ENCODE peak calls at places on chromosomes 12 and 14, in nine cellular contexts. Y is GM23248, T is PC-3, H is astrocyte, P is A673, F is fibroblast of lung, S is HepG2, A is H1, W is neural progenitor cell. E is an unnamed sample.

GRCh38 chr12:109469516-109469915 is 7.6 kb downstream of the KCTD10 start:
- DNase-seq in Y (peak; percentile 65), T (no peak), H (no peak), P (no peak), F (no peak), S (no peak), A (no peak), W (no peak), E (no peak)

GRCh38 chr12:93302331-93303229 is 75.1 kb upstream of the NUDT4 start:
- DNase-seq in Y (peak; percentile 74), T (no peak), H (peak; percentile 97), P (no peak), F (peak; percentile 81), S (no peak), A (no peak), W (no peak), E (no peak)

GRCh38 chr12:125076103-125076502 is 10.9 kb downstream of the AACS start:
- DNase-seq in Y (no peak), T (no peak), H (no peak), P (no peak), F (no peak), S (no peak), A (no peak), W (no peak), E (no peak)

GRCh38 chr14:37566811-37567371 is 28.2 kb downstream of the FOXA1 start:
- DNase-seq in Y (no peak), T (peak; percentile 98), H (peak; percentile 30), P (no peak), F (no peak), S (no peak), A (no peak), W (no peak), E (peak; percentile 25)

GRCh38 chr14:106518054-106518943 is 991.9 kb downstream of the TMEM121 start:
- DNase-seq in Y (no peak), T (no peak), H (no peak), P (peak; percentile 71), F (no peak), S (no peak), A (no peak), W (no peak), E (no peak)

GRCh38 chr12:45613306-45613705 is 116.2 kb upstream of the ARID2 start:
- DNase-seq in Y (peak; percentile 17), T (peak; percentile 22), H (peak; percentile 43), P (no peak), F (peak; percentile 59), S (no peak), A (no peak), W (no peak), E (no peak)

GRCh38 chr14:75134644-75135043 is 7.8 kb upstream of the NEK9 start:
- DNase-seq in Y (no peak), T (no peak), H (no peak), P (no peak), F (no peak), S (no peak), A (no peak), W (no peak), E (no peak)

GRCh38 chr12:5430639-5431603 is 987 bp upstream of the NTF3 start:
- DNase-seq in Y (peak; percentile 58), T (no peak), H (no peak), P (no peak), F (no peak), S (no peak), A (no peak), W (peak; percentile 51), E (no peak)

GRCh38 chr14:54697806-54698205 is 130.9 kb downstream of the SAMD4A start:
- DNase-seq in Y (no peak), T (peak; percentile 83), H (no peak), P (no peak), F (no peak), S (no peak), A (no peak), W (no peak), E (no peak)
- H3K36me3 ChIP-seq in Y (no peaks in the 10 kb centered on the region), T (no peaks in the 10 kb centered on the region), H (peaks cover 2% of the 10 kb centered on the region), P (no peaks in the 10 kb centered on the region), F (no peaks in the 10 kb centered on the region), S (peaks cover 12% of the 10 kb centered on the region), A (no peaks in the 10 kb centered on the region), W (no peaks in the 10 kb centered on the region), E (no peaks in the 10 kb centered on the region)

GRCh38 chr12:1529862-1530591 is 64.4 kb downstream of the FBXL14 start:
- DNase-seq in Y (peak; percentile 72), T (no peak), H (no peak), P (no peak), F (no peak), S (no peak), A (no peak), W (peak; percentile 67), E (peak; percentile 44)

GRCh38 chr12:1529228-1529861 is 65.0 kb downstream of the FBXL14 start:
- DNase-seq in Y (peak; percentile 50), T (no peak), H (no peak), P (no peak), F (no peak), S (no peak), A (no peak), W (no peak), E (no peak)

GRCh38 chr12:1531654-1532366 is 62.6 kb downstream of the FBXL14 start:
- DNase-seq in Y (peak; percentile 60), T (no peak), H (no peak), P (no peak), F (no peak), S (no peak), A (no peak), W (no peak), E (no peak)

GRCh38 chr12:1531160-1531653 is 63.2 kb downstream of the FBXL14 start:
- DNase-seq in Y (peak; percentile 58), T (no peak), H (no peak), P (no peak), F (no peak), S (no peak), A (no peak), W (no peak), E (no peak)

DNA sequence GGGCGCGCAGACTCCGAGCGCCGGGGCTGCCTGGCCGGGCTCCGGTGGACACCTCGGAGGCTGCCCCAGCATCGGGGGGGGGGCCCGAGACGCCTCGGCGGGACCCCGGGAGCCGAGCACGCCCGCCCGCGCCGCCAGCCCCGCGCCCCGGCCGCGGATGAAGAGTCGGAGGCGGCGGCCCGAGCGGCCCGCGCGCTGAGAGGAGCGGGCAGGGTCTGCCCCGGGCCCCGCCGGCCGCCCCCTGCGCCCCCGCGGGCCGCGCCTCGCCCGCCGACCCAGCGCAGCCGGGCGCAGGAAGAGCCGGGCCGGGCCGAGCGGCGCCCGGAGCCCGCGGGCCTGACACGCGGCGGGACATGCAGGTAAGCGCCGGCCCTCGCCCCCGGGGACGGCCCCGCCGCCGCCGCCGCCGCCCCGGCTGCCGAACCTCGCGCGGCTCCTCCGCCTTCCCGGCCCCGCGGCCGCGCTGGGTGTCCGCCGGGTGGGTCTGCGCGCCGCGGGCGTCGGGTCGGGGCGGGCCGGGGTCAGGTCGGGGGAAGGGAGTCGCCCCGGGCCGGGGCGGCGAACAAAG is 63.7 kb downstream of the FBXL14 start:
- DNase-seq in Y (peak; percentile 40), T (no peak), H (no peak), P (no peak), F (no peak), S (no peak), A (no peak), W (peak; percentile 60), E (peak; percentile 32)
- TF ChIP-seq EZH2 in Y (no peak), T (no peak), H (no peak), P (no peak), F (no peak), S (no peak), A (no peak), W (no peak), E (no peak)

GRCh38 chr12:51907083-51907863 is at the start of gene ACVRL1:
- DNase-seq in Y (peak; percentile 51), T (no peak), H (no peak), P (no peak), F (peak; percentile 17), S (no peak), A (no peak), W (peak; percentile 38), E (no peak)

GRCh38 chr12:51910168-51910567 is 2.9 kb downstream of the ACVRL1 start:
- DNase-seq in Y (peak; percentile 74), T (no peak), H (no peak), P (peak; percentile 50), F (no peak), S (no peak), A (no peak), W (no peak), E (no peak)

GRCh38 chr12:51910691-51911090 is 3.4 kb downstream of the ACVRL1 start:
- DNase-seq in Y (no peak), T (no peak), H (no peak), P (no peak), F (no peak), S (no peak), A (no peak), W (no peak), E (no peak)

GRCh38 chr12:51907864-51908425 is 641 bp downstream of the ACVRL1 start:
- DNase-seq in Y (no peak), T (no peak), H (no peak), P (no peak), F (no peak), S (no peak), A (no peak), W (no peak), E (no peak)

DNA sequence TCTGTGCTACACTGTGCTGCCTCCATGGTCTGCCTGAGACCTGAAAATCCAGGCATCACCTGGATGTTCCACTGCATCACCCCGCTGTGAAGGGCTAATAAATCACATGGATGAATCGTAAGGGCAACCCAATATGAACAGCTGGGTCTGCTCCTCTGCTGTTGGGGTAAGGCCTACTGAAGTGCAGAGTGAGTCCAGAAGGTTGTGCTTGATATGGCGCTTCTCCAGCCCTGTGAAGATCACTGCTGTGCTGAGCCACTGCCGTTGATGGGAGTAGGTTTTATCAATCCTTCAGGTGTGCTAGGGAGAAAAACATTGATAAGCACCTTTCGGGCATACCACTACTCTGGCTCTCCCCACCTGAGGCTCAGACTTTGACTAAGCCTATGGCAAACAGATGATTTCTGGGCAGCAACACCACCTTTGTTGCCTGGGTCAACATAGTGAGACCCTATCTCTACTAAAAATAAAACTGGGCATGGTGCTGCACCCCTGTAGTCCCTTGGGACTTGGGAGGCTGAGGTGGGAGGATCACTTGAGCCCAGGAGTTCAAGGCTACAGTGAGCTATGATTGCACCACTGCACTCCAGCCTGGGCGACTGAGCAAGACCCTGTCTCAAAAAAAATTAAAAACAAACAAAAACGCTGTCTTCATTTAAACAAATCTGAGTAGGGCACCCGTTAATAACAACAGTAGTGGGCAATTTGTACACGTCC is 1.7 kb downstream of the ACVRL1 start:
- DNase-seq in Y (no peak), T (no peak), H (no peak), P (no peak), F (no peak), S (no peak), A (no peak), W (no peak), E (no peak)
- H3K4me3 ChIP-seq in Y (peak overlapping the region; percentile 82), T (no peak overlapping the region), H (no peak overlapping the region), P (no peak overlapping the region), F (no peak overlapping the region), S (no peak overlapping the region), A (no peak overlapping the region), W (no peak overlapping the region), E (no peak overlapping the region)

DNA sequence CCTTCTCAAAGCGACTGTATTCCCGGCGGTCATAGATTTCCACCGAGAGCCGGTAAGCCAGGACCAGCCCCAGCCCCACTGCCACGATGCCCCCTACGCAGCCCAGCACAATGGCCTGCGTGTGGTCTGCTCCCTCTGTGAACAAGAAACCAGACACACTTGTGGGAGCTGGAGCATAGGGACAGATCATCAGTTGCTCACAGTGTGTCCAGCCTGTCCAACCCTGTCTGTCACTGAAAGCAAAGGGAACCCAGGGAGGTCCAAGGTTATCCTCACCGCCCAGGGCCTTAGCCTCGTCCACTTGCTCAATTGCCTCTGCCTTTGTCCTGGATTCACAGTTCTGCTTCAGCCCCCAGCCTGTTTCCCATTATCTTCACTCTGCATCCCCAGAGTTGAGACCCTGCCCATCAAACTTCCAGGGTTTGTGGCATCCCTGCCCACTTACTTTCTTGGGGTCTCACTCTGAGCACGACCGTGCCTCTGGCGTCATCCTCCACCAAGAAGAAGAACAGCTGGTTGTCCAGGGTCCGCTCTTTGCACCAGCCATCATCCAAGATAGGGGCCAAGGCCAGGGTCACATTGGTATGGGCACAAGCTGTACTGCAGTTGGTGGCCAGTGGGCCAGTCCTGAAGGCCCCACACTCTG is 11.3 kb upstream of the CSAD start:
- DNase-seq in Y (no peak), T (no peak), H (no peak), P (no peak), F (no peak), S (no peak), A (no peak), W (no peak), E (no peak)
- H3K36me3 ChIP-seq in Y (peaks cover 9% of the 10 kb centered on the region), T (peaks cover 19% of the 10 kb centered on the region), H (peaks cover 10% of the 10 kb centered on the region), P (peaks cover 14% of the 10 kb centered on the region), F (peaks cover 10% of the 10 kb centered on the region), S (peaks cover 20% of the 10 kb centered on the region), A (peaks cover 16% of the 10 kb centered on the region), W (no peaks in the 10 kb centered on the region), E (no peaks in the 10 kb centered on the region)